ENCODE peak calls at places on chromosomes 1 and 21, in five cellular contexts. H is K562, C is neural progenitor cell, X is breast epithelium, N is lower leg skin. V is an unnamed sample.

GRCh38 chr1:156870734-156871133 is 10.1 kb downstream of the NTRK1 start:
- DNase-seq in H (no peak), C (no peak), X (no peak), N (no peak), V (peak; percentile 67)

GRCh38 chr1:103489881-103490280 is 35.6 kb upstream of the RNPC3 start:
- DNase-seq in H (no peak), C (no peak), X (no peak), N (no peak), V (no peak)

GRCh38 chr1:232142403-232143314 is 487.3 kb downstream of the SIPA1L2 start:
- DNase-seq in H (no peak), C (no peak), X (no peak), N (no peak), V (peak; percentile 77)

GRCh38 chr1:175163702-175164101 is 28.9 kb downstream of the KIAA0040 start:
- DNase-seq in H (no peak), C (no peak), X (no peak), N (no peak), V (no peak)

GRCh38 chr1:15849775-15850449 is 2.4 kb downstream of the SPEN start:
- DNase-seq in H (peak; percentile 92), C (peak; percentile 89), X (no peak), N (no peak), V (no peak)

GRCh38 chr21:36699026-36699545 is at the start of gene SIM2:
- DNase-seq in H (peak; percentile 20), C (peak; percentile 83), X (no peak), N (no peak), V (no peak)

GRCh38 chr21:38380391-38381137 is 117.7 kb downstream of the ERG start:
- DNase-seq in H (no peak), C (no peak), X (no peak), N (no peak), V (no peak)

GRCh38 chr1:74236440-74236839 is 1.3 kb downstream of the TNNI3K start:
- DNase-seq in H (no peak), C (no peak), X (no peak), N (no peak), V (no peak)

GRCh38 chr1:201562659-201563405 is 23.9 kb downstream of the NAV1 start:
- DNase-seq in H (no peak), C (no peak), X (no peak), N (peak; percentile 86), V (peak; percentile 78)

GRCh38 chr1:154906621-154907081 is 29.9 kb downstream of the PMVK start:
- DNase-seq in H (no peak), C (no peak), X (no peak), N (peak; percentile 59), V (no peak)

GRCh38 chr1:159828916-159829634 is 2.4 kb downstream of the SLAMF8 start:
- DNase-seq in H (peak; percentile 30), C (peak; percentile 68), X (no peak), N (no peak), V (no peak)

GRCh38 chr21:32424674-32425073 is 12.2 kb downstream of the EVA1C start:
- DNase-seq in H (no peak), C (no peak), X (no peak), N (no peak), V (no peak)

GRCh38 chr21:32426592-32427051 is 14.1 kb downstream of the EVA1C start:
- DNase-seq in H (no peak), C (no peak), X (no peak), N (no peak), V (no peak)

GRCh38 chr21:32423846-32424535 is 11.5 kb downstream of the EVA1C start:
- DNase-seq in H (no peak), C (no peak), X (no peak), N (no peak), V (no peak)

GRCh38 chr21:32426066-32426465 is 13.6 kb downstream of the EVA1C start:
- DNase-seq in H (no peak), C (no peak), X (no peak), N (no peak), V (no peak)

GRCh38 chr21:32425628-32426027 is 13.1 kb downstream of the EVA1C start:
- DNase-seq in H (peak; percentile 32), C (no peak), X (no peak), N (no peak), V (no peak)
- H3K4me3 ChIP-seq in H (no peak overlapping the region), C (no peak overlapping the region), X (no peak overlapping the region), N (no peak overlapping the region), V (no peak overlapping the region)

GRCh38 chr1:95002167-95002566 is 70.6 kb downstream of the ALG14 start:
- DNase-seq in H (no peak), C (no peak), X (no peak), N (no peak), V (no peak)

GRCh38 chr1:95003433-95003738 is 69.4 kb downstream of the ALG14 start:
- DNase-seq in H (peak; percentile 62), C (no peak), X (no peak), N (no peak), V (no peak)

GRCh38 chr1:95004013-95004412 is 68.7 kb downstream of the ALG14 start:
- DNase-seq in H (no peak), C (no peak), X (no peak), N (no peak), V (no peak)

GRCh38 chr1:95005584-95005983 is 67.2 kb downstream of the ALG14 start:
- DNase-seq in H (peak; percentile 54), C (no peak), X (no peak), N (no peak), V (no peak)

GRCh38 chr1:95002657-95003432 is 69.9 kb downstream of the ALG14 start:
- DNase-seq in H (peak; percentile 10), C (no peak), X (no peak), N (no peak), V (no peak)
- TF ChIP-seq CTCF in H (no peak), C (no peak), X (no peak), N (no peak), V (no peak)

GRCh38 chr1:168386492-168386891 is 105.8 kb downstream of the TBX19 start:
- DNase-seq in H (no peak), C (no peak), X (no peak), N (no peak), V (no peak)

GRCh38 chr1:168387781-168388760 is 107.4 kb downstream of the TBX19 start:
- DNase-seq in H (no peak), C (no peak), X (no peak), N (no peak), V (no peak)

GRCh38 chr1:168390261-168390660 is 109.6 kb downstream of the TBX19 start:
- DNase-seq in H (no peak), C (no peak), X (no peak), N (no peak), V (no peak)

GRCh38 chr1:168391759-168392681 is 111.3 kb downstream of the TBX19 start:
- DNase-seq in H (no peak), C (no peak), X (no peak), N (no peak), V (no peak)

DNA sequence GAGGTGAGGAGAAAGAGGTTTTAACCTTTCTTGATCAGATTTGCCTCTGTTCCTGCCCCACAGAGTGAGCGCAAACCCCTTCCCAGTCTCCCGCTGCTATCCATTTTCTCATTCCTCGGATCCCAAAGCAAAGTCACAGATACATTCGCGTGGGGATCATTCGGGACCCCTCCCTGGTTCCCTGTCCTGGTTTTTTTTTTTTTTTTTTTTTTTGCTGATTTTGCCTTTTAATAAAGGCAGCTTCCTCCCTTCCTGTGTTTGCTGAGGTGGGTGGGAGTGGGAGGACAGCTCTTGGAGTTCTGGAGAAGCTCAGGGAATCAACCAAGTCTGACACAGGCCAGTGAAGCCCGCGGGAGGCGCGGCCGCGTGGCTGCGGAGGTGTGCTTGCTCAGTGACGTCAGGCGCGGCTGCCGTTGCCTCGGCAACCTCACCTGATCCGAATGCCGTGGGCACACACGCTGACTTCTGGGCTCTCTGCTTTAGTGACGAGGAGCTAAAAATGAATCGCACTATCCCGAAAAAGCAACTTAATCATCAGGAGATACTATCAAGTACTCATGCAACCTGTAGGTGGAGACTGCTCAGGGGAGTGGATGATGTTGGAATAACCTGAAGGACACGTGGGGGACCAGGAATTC is 106.4 kb downstream of the TBX19 start:
- DNase-seq in H (no peak), C (peak; percentile 68), X (no peak), N (no peak), V (no peak)
- H3K4me3 ChIP-seq in H (no peak overlapping the region), C (peak overlapping the region; percentile 32), X (peak overlapping the region; percentile 22), N (no peak overlapping the region), V (no peak overlapping the region)

GRCh38 chr1:145689922-145690321 is 17.2 kb downstream of the PDZK1 start:
- DNase-seq in H (no peak), C (no peak), X (no peak), N (no peak), V (no peak)

GRCh38 chr1:145690587-145691558 is 16.3 kb downstream of the PDZK1 start:
- DNase-seq in H (no peak), C (no peak), X (no peak), N (no peak), V (peak; percentile 62)

GRCh38 chr1:145692785-145693443 is 14.3 kb downstream of the PDZK1 start:
- DNase-seq in H (no peak), C (no peak), X (no peak), N (peak; percentile 37), V (no peak)

GRCh38 chr1:145688924-145689323 is 18.2 kb downstream of the PDZK1 start:
- DNase-seq in H (no peak), C (no peak), X (no peak), N (no peak), V (no peak)

DNA sequence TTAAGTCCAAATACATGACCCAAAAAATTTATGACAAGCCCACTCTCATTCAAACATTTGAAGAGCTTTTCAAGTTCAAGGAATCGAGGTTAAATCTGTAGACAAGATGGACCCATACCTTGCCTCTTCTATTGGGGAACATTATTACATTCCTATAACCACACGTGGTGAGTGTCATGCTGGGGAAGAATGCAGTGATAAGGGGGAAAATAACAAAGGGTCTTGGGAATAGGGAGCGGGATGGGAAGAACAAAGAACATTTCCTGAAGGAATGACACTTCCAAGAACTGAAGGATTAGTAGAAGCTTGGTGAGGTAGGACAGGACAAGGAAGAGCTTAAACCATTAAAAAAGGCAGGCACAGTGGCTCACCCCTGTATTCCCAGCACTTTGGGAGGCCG is 18.8 kb downstream of the PDZK1 start:
- DNase-seq in H (no peak), C (no peak), X (no peak), N (no peak), V (no peak)
- TF ChIP-seq CTCF in H (no peak), C (no peak), X (no peak), N (no peak), V (no peak)

GRCh38 chr1:98662354-98662665 is 789 bp downstream of the SNX7 start:
- DNase-seq in H (no peak), C (no peak), X (no peak), N (no peak), V (no peak)
- H3K4me3 ChIP-seq in H (no peak overlapping the region), C (peak overlapping the region; percentile 64), X (peak overlapping the region; percentile 78), N (peak overlapping the region; percentile 39), V (peak overlapping the region; percentile 80)

DNA sequence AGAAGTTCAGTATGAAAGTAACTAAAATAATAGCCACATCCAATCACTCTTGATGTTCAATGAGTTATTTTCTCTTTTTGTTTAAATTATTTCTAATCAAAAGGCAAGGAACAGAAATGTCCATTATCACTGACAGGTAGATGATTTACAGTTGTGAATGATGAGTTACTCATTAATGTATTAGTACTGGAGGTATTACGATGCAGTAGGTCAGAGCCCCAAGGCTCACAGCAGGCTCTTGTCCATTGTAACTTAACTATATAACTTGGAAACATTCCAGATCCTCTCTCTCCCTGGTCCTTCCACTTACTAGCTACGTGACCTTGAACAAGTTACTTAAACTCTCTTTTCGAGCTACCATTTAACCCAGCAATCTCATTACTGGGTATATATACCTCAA is 39.5 kb downstream of the CRB1 start:
- DNase-seq in H (no peak), C (no peak), X (no peak), N (no peak), V (no peak)
- TF ChIP-seq CTCF in H (no peak), C (no peak), X (no peak), N (no peak), V (no peak)